ENCODE peak calls at places on chromosomes 7 and 10, in four cellular contexts. K, B, O and M are unnamed samples.

GRCh38 chr10:75395955-75396860 is 5.4 kb downstream of the ZNF503 start:
- DNase-seq in K (no peak), O (peak; percentile 67), B (no peak), M (no peak)

GRCh38 chr7:44678468-44679179 is 70.0 kb upstream of the ZMIZ2 start:
- DNase-seq in O (no peak), K (peak; percentile 83), B (no peak), M (no peak)

GRCh38 chr10:124678566-124679240 is 65.5 kb downstream of the FAM53B start:
- DNase-seq in O (no peak), K (no peak), B (no peak), M (no peak)

GRCh38 chr10:74825371-74826141 is 844 bp upstream of the KAT6B start:
- DNase-seq in O (peak; percentile 80), K (no peak), B (peak; percentile 58), M (no peak)

GRCh38 chr10:13450078-13450477 is 78.7 kb downstream of the BEND7 start:
- DNase-seq in O (no peak), K (no peak), B (no peak), M (no peak)

GRCh38 chr7:116098175-116098574 is 67.6 kb upstream of the TFEC start:
- DNase-seq in O (no peak), B (no peak), K (no peak), M (no peak)

GRCh38 chr10:61761825-61762217 is 99.1 kb downstream of the CABCOCO1 start:
- DNase-seq in O (no peak), B (no peak), K (no peak), M (no peak)

GRCh38 chr10:121043124-121043849 is 192.1 kb downstream of the WDR11 start:
- DNase-seq in O (no peak), K (peak; percentile 98), B (no peak), M (no peak)

GRCh38 chr7:138822867-138823535 is 25.0 kb upstream of the ATP6V0A4 start:
- DNase-seq in K (no peak), B (no peak), O (no peak), M (no peak)

GRCh38 chr10:66326876-66327275 is 599.0 kb upstream of the LRRTM3 start:
- DNase-seq in K (no peak), B (no peak), O (no peak), M (no peak)

GRCh38 chr10:5776881-5777197 is 36.4 kb downstream of the GDI2 start:
- DNase-seq in K (no peak), O (no peak), B (no peak), M (no peak)

GRCh38 chr7:80722596-80723141 is 84.2 kb downstream of the CD36 start:
- DNase-seq in B (no peak), K (peak; percentile 45), O (no peak), M (no peak)

DNA sequence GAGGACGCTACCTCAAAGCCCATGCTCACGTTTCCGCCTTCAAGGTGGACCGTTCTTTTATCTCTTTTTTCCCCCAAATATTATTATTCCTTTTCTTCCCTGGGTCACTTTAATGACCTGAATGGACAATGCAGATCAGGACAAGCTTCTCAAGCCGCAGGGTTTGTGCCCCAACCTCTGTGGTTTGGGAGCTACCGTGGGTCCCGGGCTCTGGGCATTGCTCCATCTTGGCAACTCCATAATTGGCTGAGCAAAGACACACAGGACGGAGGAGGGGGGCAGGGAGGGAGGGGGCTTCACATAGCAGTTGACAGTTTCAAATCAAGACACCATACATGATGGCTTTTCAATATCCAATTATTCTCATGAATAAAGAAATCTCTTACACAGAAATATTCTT is 308.1 kb upstream of the FZD8 start:
- DNase-seq in B (no peak), O (no peak), K (no peak), M (no peak)
- TF ChIP-seq HDAC6 in B (no peak), O (no peak), K (no peak), M (no peak)

DNA sequence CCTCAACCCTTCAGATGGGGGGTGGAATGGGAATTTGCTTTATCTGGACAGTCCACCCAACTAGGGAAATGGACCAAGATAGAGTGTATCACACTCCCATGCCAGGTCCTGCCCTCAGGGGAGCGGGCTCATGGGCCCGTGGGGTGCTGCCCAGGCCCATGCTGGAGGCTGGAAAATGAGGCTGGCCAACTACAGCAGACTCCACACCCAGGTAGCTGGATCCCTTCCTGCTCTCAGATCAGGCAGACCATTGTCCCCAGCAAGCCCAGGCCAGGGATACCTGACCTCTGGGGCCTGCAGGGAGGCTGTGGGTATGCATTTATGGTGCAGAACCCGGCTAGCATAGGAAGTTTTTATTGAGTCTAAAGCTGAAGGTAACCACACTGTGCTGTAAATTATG is 162.4 kb downstream of the TCERG1L start:
- DNase-seq in B (no peak), O (no peak), K (no peak), M (no peak)
- TF ChIP-seq HDAC6 in B (no peak), O (no peak), K (no peak), M (no peak)

GRCh38 chr7:151686016-151686766 is 166.5 kb upstream of the RHEB start:
- DNase-seq in K (no peak), B (no peak), O (no peak), M (no peak)

GRCh38 chr7:151688236-151688780 is 168.6 kb upstream of the RHEB start:
- DNase-seq in O (no peak), B (no peak), K (no peak), M (no peak)

GRCh38 chr7:151689196-151689971 is 169.7 kb upstream of the RHEB start:
- DNase-seq in B (no peak), K (no peak), O (no peak), M (no peak)

GRCh38 chr7:151686826-151687225 is 167.1 kb upstream of the RHEB start:
- DNase-seq in B (no peak), O (no peak), K (no peak), M (no peak)

DNA sequence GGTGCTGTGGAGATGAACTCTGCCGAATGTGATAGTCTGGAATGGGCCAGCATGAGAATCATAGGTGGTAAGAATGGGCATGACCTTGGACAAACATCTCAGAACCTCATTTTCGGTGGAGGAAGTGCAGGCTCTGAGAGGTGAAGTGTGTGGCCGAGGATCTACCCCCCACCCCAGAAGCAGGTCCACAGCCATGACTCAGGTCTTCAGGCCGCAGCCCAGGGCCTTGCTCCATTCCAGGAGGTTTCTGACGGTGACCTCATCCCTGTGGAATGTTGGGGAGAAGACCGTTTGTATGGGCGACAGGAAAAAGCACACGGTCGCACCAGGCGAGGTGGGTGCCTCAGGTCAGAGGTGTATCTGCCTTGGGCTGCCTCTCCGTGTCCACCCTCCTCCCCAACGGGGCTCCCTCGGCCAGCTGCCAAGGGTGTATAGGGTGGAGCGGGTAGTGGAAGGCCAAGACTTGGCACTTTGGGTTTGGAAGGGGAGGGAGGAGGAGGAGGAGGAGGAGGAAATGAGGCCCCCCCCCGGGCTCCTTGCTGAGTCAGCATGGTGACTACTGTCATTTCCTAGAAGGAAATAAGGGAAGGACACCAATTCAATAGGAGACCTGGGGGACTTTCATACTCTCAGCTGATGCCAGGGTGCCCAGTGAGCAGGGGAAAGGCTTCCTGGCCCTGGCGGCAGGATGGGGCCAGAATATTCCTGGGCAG is 168.0 kb upstream of the RHEB start:
- DNase-seq in K (peak; percentile 58), B (peak; percentile 77), O (no peak), M (no peak)
- TF ChIP-seq HDAC6 in K (no peak), B (no peak), O (no peak), M (no peak)

DNA sequence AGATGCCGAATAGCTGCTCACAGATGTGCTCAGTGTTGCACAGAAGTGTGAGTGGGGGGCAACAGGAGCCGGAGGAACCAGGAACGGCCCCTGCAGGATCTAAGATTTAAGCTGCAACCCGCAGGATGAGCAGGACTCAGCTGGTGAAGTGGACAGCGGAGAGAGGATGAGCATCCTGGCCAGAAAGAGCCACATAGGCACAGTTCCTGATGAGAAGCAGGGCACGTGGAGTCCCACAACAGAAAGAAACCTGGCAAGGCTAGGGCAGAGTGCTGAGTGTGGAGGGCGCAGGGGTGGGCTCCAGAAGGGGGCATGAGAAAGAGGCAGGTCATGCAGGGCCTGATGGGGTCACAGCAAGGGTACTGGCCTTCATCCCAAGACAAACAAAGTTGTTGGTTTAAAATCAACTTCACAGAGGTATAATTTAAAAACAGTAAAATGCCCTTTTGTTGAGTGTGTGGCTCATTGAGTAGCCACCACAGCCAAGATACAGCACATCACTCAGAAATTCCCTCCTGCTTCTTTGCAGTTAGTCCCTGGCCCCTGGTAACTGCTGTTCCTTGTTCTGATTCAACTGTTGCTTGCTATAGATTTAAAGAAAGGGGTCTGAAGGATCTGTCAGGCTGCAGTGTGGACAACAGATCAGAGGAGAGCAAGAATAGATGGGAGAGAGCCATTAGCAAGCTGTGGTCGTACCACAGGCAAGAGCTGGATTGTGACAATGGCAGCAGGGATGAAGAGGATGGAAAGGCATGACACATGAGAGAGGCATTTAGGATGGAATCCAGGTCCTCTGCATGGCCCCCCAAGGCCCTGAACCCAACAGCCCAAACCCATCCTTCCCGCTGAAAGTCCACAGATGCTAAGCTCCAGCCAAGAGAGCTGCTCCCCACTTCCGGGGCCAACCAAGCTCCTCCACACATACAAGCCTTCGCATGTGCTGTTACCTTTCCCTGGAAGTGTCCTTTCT is 53.1 kb upstream of the OSBPL3 start:
- DNase-seq in B (no peak), O (no peak), K (no peak), M (no peak)
- TF ChIP-seq HDAC6 in B (no peak), O (no peak), K (no peak), M (no peak)

DNA sequence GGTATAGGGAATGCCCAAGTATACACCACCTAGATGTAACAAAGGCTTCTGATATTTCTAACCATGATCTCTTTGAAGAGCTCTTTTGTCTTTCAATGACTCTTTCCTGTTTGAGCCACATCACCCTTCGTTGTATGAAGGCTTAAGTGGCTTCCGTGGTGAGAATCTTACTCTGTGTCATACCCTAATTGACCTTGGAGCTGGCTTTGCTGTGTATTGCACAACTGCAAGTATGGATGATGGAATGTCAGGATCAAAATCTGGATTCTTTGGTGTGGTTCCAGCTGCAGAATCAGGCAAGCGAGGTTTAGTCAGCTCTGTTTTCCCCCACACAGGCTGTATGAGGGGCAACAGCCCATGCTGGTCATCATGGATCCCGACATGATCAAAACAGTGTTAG is 16.0 kb downstream of the CYP3A43 start:
- DNase-seq in B (no peak), O (no peak), K (peak; percentile 83), M (no peak)
- TF ChIP-seq HDAC6 in B (no peak), O (no peak), K (no peak), M (no peak)

GRCh38 chr10:46283217-46283944 is 3.4 kb upstream of the ANTXRL start:
- DNase-seq in B (no peak), O (peak; percentile 39), K (no peak), M (no peak)
- TF ChIP-seq HDAC6 in B (no peak), O (no peak), K (no peak), M (no peak)

GRCh38 chr10:93495654-93496321 is 624 bp upstream of the CEP55 start:
- DNase-seq in B (peak; percentile 22), K (peak; percentile 4), O (no peak), M (no peak)
- TF ChIP-seq HDAC6 in B (no peak), K (no peak), O (no peak), M (no peak)

DNA sequence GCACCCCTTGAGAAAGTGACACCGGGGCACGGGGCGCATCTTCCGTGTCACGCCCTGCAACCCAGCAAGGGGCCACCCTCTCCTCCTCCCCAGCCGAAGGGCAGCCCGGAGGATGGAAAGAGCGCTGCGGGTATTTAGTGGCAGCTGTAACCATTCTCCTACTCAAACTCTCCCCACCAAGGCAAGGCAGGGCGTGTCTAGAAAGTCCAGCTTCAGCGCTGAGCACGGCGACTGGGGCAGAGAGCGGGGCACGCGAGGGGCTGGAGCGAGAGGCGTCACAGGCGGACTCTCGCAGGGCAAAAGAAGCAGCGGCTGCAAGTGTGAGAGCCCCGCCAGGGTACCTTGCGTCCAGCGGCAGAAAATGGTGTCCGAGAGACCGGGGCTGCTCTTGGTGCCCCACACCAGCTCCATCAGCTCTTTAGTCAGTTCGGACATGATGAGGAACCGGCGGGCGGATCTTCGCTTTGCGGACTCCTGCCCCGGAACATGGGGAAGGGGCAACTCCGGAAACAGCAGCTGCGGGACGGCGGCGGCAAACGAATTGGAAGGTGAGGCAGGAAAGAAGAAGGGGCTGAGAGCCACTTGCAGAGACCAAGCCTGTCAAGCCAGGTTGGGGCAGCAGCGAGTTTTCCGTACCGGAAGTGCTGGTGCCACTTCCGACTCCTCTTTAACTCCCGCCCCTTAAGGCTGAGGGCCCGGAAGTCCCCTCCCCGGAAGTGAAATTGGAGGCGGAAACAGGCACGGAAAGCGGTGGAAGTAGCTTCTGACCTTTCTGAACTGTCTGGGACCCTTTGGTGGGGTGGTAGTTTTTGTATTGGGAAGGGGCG is at the start of gene MINDY3:
- DNase-seq in B (peak; percentile 84), K (peak; percentile 83), O (peak; percentile 74), M (peak; percentile 26)
- TF ChIP-seq HDAC6 in B (no peak), K (no peak), O (no peak), M (no peak)